ENCODE peak calls at places on chromosomes 12 and 14, in five cellular contexts. X, Z, V, D and O are unnamed samples.

GRCh38 chr12:109126781-109127180 is 10.4 kb downstream of the ACACB start:
- DNase-seq in X (no peak), Z (no peak), V (no peak), D (no peak), O (no peak)

GRCh38 chr14:97410667-97411286 is 613.6 kb downstream of the VRK1 start:
- DNase-seq in X (no peak), Z (no peak), V (no peak), D (no peak), O (no peak)

GRCh38 chr12:17438141-17438540 is 651.9 kb downstream of the RERGL start:
- DNase-seq in X (no peak), Z (no peak), V (no peak), D (no peak), O (no peak)

GRCh38 chr14:89312937-89313336 is 104.1 kb downstream of the FOXN3 start:
- DNase-seq in X (no peak), Z (no peak), V (no peak), D (no peak), O (no peak)

GRCh38 chr14:103624860-103625259 is 4.2 kb upstream of the KLC1 start:
- DNase-seq in X (peak; percentile 12), Z (no peak), V (no peak), D (peak; percentile 21), O (peak; percentile 71)

GRCh38 chr12:21379218-21379617 is 6.5 kb downstream of the IAPP start:
- DNase-seq in X (no peak), Z (no peak), V (no peak), D (no peak), O (no peak)

GRCh38 chr12:6279631-6280030 is 30.9 kb upstream of the PLEKHG6 start:
- DNase-seq in X (no peak), Z (no peak), V (no peak), D (no peak), O (no peak)

GRCh38 chr14:59281613-59282012 is 93.1 kb downstream of the DAAM1 start:
- DNase-seq in X (no peak), Z (no peak), V (no peak), D (no peak), O (peak; percentile 65)

GRCh38 chr12:97568336-97569180 is 106.0 kb downstream of the RMST start:
- DNase-seq in X (no peak), Z (no peak), V (no peak), D (no peak), O (no peak)

GRCh38 chr12:57096099-57096572 is 7.2 kb downstream of the NAB2 start:
- DNase-seq in X (no peak), Z (no peak), V (no peak), D (no peak), O (no peak)

GRCh38 chr14:75279739-75280447 is 1.3 kb downstream of the FOS start:
- DNase-seq in X (no peak), Z (no peak), V (no peak), D (no peak), O (no peak)

GRCh38 chr12:106487664-106488063 is 95.1 kb upstream of the RFX4 start:
- DNase-seq in X (no peak), Z (no peak), V (no peak), D (no peak), O (no peak)

GRCh38 chr12:113479578-113480335 is 8.1 kb upstream of the LHX5 start:
- DNase-seq in X (no peak), Z (no peak), V (peak; percentile 6), D (peak; percentile 25), O (no peak)

GRCh38 chr14:103688906-103689902 is 26.0 kb downstream of the XRCC3 start:
- DNase-seq in X (no peak), Z (no peak), V (peak; percentile 35), D (no peak), O (no peak)

GRCh38 chr12:75837700-75838099 is 193.9 kb downstream of the PHLDA1 start:
- DNase-seq in X (no peak), Z (no peak), V (no peak), D (no peak), O (no peak)

GRCh38 chr12:62787606-62788005 is 147.3 kb downstream of the PPM1H start:
- DNase-seq in X (no peak), Z (no peak), V (no peak), D (no peak), O (no peak)

GRCh38 chr12:90261283-90261682 is 552.6 kb upstream of the ATP2B1 start:
- DNase-seq in X (no peak), Z (no peak), V (no peak), D (no peak), O (peak; percentile 96)

GRCh38 chr12:122204829-122205589 is 1.5 kb downstream of the B3GNT4 start:
- DNase-seq in X (no peak), Z (no peak), V (no peak), D (no peak), O (no peak)

GRCh38 chr12:10331642-10332239 is 24.1 kb downstream of the KLRD1 start:
- DNase-seq in X (no peak), Z (no peak), V (peak; percentile 50), D (no peak), O (peak; percentile 56)

GRCh38 chr12:30813741-30814687 is 59.3 kb upstream of the CAPRIN2 start:
- DNase-seq in X (no peak), Z (no peak), V (no peak), D (no peak), O (no peak)

GRCh38 chr14:52951730-52952481 is 1.1 kb upstream of the FERMT2 start:
- DNase-seq in X (no peak), Z (no peak), V (peak; percentile 60), D (peak; percentile 4), O (peak; percentile 85)

GRCh38 chr14:54040851-54041250 is 84.2 kb upstream of the BMP4 start:
- DNase-seq in X (no peak), Z (no peak), V (peak; percentile 0), D (no peak), O (peak; percentile 20)

GRCh38 chr12:91529829-91530228 is 347.2 kb upstream of the DCN start:
- DNase-seq in X (no peak), Z (no peak), V (no peak), D (no peak), O (peak; percentile 69)

GRCh38 chr14:70094106-70094505 is 94.6 kb downstream of the SLC8A3 start:
- DNase-seq in X (no peak), Z (no peak), V (no peak), D (no peak), O (no peak)

GRCh38 chr14:100666851-100667250 is 59.8 kb upstream of the DLK1 start:
- DNase-seq in X (no peak), Z (no peak), V (no peak), D (no peak), O (no peak)

GRCh38 chr14:105071326-105071725 is 6.1 kb upstream of the GPR132 start:
- DNase-seq in X (no peak), Z (no peak), V (no peak), D (no peak), O (no peak)

GRCh38 chr12:12722351-12723146 is 5.4 kb downstream of the CDKN1B start:
- DNase-seq in X (no peak), Z (no peak), V (no peak), D (no peak), O (peak; percentile 66)

GRCh38 chr14:68563256-68564131 is 229.4 kb downstream of the ZFP36L1 start:
- DNase-seq in X (no peak), Z (no peak), V (no peak), D (no peak), O (peak; percentile 96)

GRCh38 chr14:105267820-105268548 is 19.7 kb downstream of the BTBD6 start:
- DNase-seq in X (no peak), Z (no peak), V (no peak), D (no peak), O (no peak)

GRCh38 chr12:42689699-42690098 is 100.2 kb upstream of the PRICKLE1 start:
- DNase-seq in X (no peak), Z (no peak), V (no peak), D (no peak), O (no peak)

GRCh38 chr12:70576341-70577282 is 60.6 kb downstream of the PTPRB start:
- DNase-seq in X (no peak), Z (peak; percentile 80), V (peak; percentile 70), D (no peak), O (peak; percentile 69)

GRCh38 chr14:26526132-26526531 is 71.7 kb downstream of the NOVA1 start:
- DNase-seq in X (no peak), Z (no peak), V (no peak), D (no peak), O (no peak)

GRCh38 chr12:46148706-46149463 is 120.0 kb downstream of the SLC38A1 start:
- DNase-seq in X (no peak), Z (no peak), V (no peak), D (no peak), O (no peak)

GRCh38 chr12:132886529-132887477 is 602 bp downstream of the CHFR start:
- DNase-seq in X (peak; percentile 6), Z (no peak), V (no peak), D (no peak), O (peak; percentile 28)

GRCh38 chr14:21536395-21537087 is 10.4 kb upstream of the SALL2 start:
- DNase-seq in X (no peak), Z (no peak), V (no peak), D (no peak), O (no peak)

GRCh38 chr14:69081271-69081670 is 71.6 kb downstream of the DCAF5 start:
- DNase-seq in X (no peak), Z (no peak), V (no peak), D (no peak), O (peak; percentile 14)

GRCh38 chr12:97556201-97556824 is 93.7 kb downstream of the RMST start:
- DNase-seq in X (no peak), Z (no peak), V (peak; percentile 86), D (no peak), O (no peak)

GRCh38 chr12:3520168-3520567 is 29.2 kb downstream of the PRMT8 start:
- DNase-seq in X (no peak), Z (peak; percentile 85), V (no peak), D (no peak), O (peak; percentile 14)

GRCh38 chr12:15227004-15227679 is 5.9 kb upstream of the RERG start:
- DNase-seq in X (peak; percentile 7), Z (no peak), V (no peak), D (no peak), O (peak; percentile 77)